ENCODE peak calls at places on chromosomes 2 and 18, in four cellular contexts. Y is AG09309, O is A172, T is fibroblast of gingiva. I is an unnamed sample.

GRCh38 chr18:76968073-76968472 is 145.7 kb downstream of the ZNF236 start:
- DNase-seq in Y (no peak), O (no peak), T (no peak), I (no peak)

GRCh38 chr2:169664978-169665930 is 29.0 kb downstream of the CFAP210 start:
- DNase-seq in Y (no peak), O (no peak), T (no peak), I (peak)

GRCh38 chr2:158953454-158953853 is 15.0 kb upstream of the TANC1 start:
- DNase-seq in Y (no peak), O (no peak), T (peak), I (no peak)

GRCh38 chr2:63569740-63570139 is 18.5 kb downstream of the WDPCP start:
- DNase-seq in Y (no peak), O (no peak), T (no peak), I (no peak)

GRCh38 chr2:43942001-43942400 is 53.8 kb downstream of the LRPPRC start:
- DNase-seq in Y (no peak), O (no peak), T (peak), I (no peak)

GRCh38 chr2:166665991-166666940 is 172.2 kb upstream of the SCN7A start:
- DNase-seq in Y (no peak), O (peak), T (no peak), I (no peak)

GRCh38 chr2:121309801-121310200 is 24.8 kb upstream of the TFCP2L1 start:
- DNase-seq in Y (no peak), O (no peak), T (no peak), I (no peak)

GRCh38 chr2:25086070-25086560 is 44.2 kb downstream of the EFR3B start:
- DNase-seq in Y (no peak), O (no peak), T (no peak), I (no peak)

GRCh38 chr2:107932986-107933385 is 53.3 kb upstream of the SLC5A7 start:
- DNase-seq in Y (no peak), O (peak), T (no peak), I (no peak)

GRCh38 chr2:238850096-238850495 is 2.2 kb downstream of the TWIST2 start:
- DNase-seq in Y (no peak), O (no peak), T (peak), I (no peak)

GRCh38 chr2:236371010-236371409 is 106.8 kb upstream of the ASB18 start:
- DNase-seq in Y (no peak), O (no peak), T (no peak), I (no peak)

GRCh38 chr2:201847483-201847882 is 41.1 kb downstream of the CDK15 start:
- DNase-seq in Y (no peak), O (no peak), T (peak), I (no peak)

GRCh38 chr18:25435462-25435782 is 83.5 kb upstream of the ZNF521 start:
- DNase-seq in Y (no peak), O (no peak), T (no peak), I (no peak)

GRCh38 chr2:96113951-96114350 is 2.4 kb downstream of the ADRA2B start:
- DNase-seq in Y (no peak), O (no peak), T (no peak), I (no peak)

GRCh38 chr2:229921101-229921891 is 513 bp downstream of the TRIP12 start:
- DNase-seq in Y (peak), O (peak), T (peak), I (no peak)

I was measured in BJ.